ENCODE peak calls at places on chromosomes 1 and 21, in five cellular contexts. K, A, Y, N and E are unnamed samples. For H3K4me1, the result is how much of the 10 kb centered on the place peaks cover.

GRCh38 chr1:155873860-155874259 is 14.5 kb downstream of the SYT11 start:
- DNase-seq in A (peak), K (peak), Y (no peak), N (no peak), E (no peak)

GRCh38 chr1:3141836-3142235 is 72.8 kb downstream of the PRDM16 start:
- DNase-seq in A (no peak), K (no peak), N (no peak), Y (no peak), E (no peak)

GRCh38 chr1:8116892-8117262 is 90.8 kb upstream of the ERRFI1 start:
- DNase-seq in Y (no peak), K (no peak), N (no peak), A (peak), E (no peak)

GRCh38 chr1:65623895-65624294 is 168.8 kb upstream of the PDE4B start:
- DNase-seq in A (no peak), Y (no peak), N (no peak), K (no peak), E (no peak)

GRCh38 chr1:15323989-15324866 is 77.2 kb downstream of the FHAD1 start:
- DNase-seq in K (no peak), A (no peak), N (no peak), Y (no peak), E (no peak)

GRCh38 chr1:167996266-167996665 is 59.4 kb upstream of the MPC2 start:
- DNase-seq in K (no peak), N (no peak), Y (no peak), A (no peak), E (no peak)

GRCh38 chr1:154501423-154502065 is 475 bp upstream of the TDRD10 start:
- DNase-seq in Y (no peak), N (peak), K (no peak), A (no peak), E (no peak)

GRCh38 chr1:200733907-200734306 is 4.8 kb upstream of the CAMSAP2 start:
- DNase-seq in A (peak), N (no peak), Y (no peak), K (peak), E (no peak)

GRCh38 chr1:116769561-116769977 is 15.3 kb downstream of the CD2 start:
- DNase-seq in A (peak), Y (no peak), N (no peak), K (peak), E (peak)

GRCh38 chr1:222546548-222547259 is 1.2 kb downstream of the HHIPL2 start:
- DNase-seq in A (peak), Y (no peak), K (peak), N (peak), E (no peak)

GRCh38 chr1:222034790-222035189 is 292.9 kb upstream of the DUSP10 start:
- DNase-seq in A (peak), K (no peak), N (no peak), Y (no peak), E (no peak)

GRCh38 chr1:87250336-87250735 is 78.3 kb upstream of the LMO4 start:
- DNase-seq in N (no peak), K (no peak), A (no peak), Y (no peak), E (no peak)
- H3K4me1 ChIP-seq in N (under half), K (under half), A (under half), Y (under half), E (under half)

GRCh38 chr1:50023292-50024159 is at the start of gene AGBL4:
- DNase-seq in K (peak), A (peak), Y (peak), N (no peak), E (no peak)
- H3K9ac ChIP-seq in K (no peak), A (peak), Y (peak), N (no peak), E (no peak)

GRCh38 chr1:185785586-185785985 is 51.4 kb downstream of the HMCN1 start:
- DNase-seq in Y (no peak), N (no peak), K (no peak), A (no peak), E (no peak)
- H3K4me1 ChIP-seq in Y (under half), N (under half), K (under half), A (under half), E (under half)

DNA sequence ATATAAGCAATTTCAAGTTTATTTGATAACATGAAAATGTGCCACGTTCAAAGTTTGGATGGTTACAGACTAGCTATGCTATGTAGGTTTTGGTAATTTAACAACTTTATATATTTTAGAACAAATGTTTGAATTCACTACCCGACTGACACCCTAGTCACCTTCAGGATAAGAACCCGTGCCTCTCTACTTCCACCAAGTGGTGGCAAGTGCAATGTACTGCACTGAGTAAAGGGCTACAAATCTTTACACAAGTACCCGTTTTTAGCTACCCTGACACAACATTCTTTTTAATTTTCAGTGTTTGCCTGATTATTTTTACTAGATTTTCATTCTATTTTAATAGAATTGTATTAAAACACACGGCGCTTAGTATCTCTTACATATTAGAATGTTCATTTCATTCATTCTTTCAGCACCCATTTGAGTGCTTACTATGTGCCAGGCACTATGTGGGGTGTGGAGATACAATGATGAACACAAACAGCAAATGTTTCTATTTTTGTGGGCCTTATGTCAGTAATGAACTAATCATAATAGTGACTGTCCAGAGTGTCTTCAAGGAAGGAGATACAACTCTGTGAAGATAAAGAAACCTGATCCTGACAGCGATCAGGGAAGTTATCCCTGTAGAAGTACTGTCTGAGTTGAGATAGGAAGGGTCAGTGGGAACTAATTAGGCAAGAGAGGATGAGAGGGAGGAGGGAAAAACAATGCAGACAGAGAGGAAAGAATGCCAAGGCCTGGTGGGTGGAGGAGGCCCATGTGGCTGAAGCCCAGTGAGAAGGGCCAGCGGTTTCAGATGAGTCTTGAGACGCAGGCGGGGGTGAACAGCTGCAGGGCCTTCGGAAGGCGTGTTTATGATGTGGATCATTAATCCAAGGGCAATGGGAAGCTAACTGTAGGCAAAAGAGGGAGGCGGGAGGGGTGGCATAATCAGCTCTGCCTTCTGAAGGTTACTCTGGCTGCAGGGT is 3.8 kb downstream of the LCA5L start:
- DNase-seq in Y (no peak), A (peak), K (peak), N (peak), E (peak)
- H3K9ac ChIP-seq in Y (no peak), A (no peak), K (no peak), N (no peak), E (no peak)

GRCh38 chr1:226986496-226987178 is 46.5 kb downstream of the COQ8A start:
- DNase-seq in N (no peak), K (no peak), A (no peak), Y (no peak), E (no peak)
- H3K4me1 ChIP-seq in N (under half), K (under half), A (under half), Y (under half), E (under half)

GRCh38 chr1:43207229-43207853 is 35.2 kb downstream of the CFAP57 start:
- DNase-seq in K (no peak), N (no peak), A (peak), Y (no peak), E (no peak)
- H3K9ac ChIP-seq in K (peak), N (no peak), A (peak), Y (no peak), E (no peak)